ENCODE peak calls at places on chromosomes 12 and 14, in eight cellular contexts. C is left ventricle myocardium inferior, G is OCI-LY7, Z is ovary, J is breast epithelium, U is heart right ventricle, K is pancreas, S is foreskin keratinocyte. W is an unnamed sample. For H3K4me1, the result is how much of the 10 kb centered on the place peaks cover.

GRCh38 chr12:76085159-76085868 is 829 bp upstream of the NAP1L1 start:
- DNase-seq in U (no peak), J (no peak), C (no peak), Z (no peak), S (peak), K (no peak), G (peak), W (no peak)

GRCh38 chr14:92513966-92514843 is 624 bp downstream of the RIN3 start:
- DNase-seq in U (no peak), S (no peak), Z (peak), G (no peak), C (no peak), K (no peak), J (no peak), W (no peak)

GRCh38 chr14:58633831-58634230 is 3.9 kb upstream of the DACT1 start:
- DNase-seq in G (no peak), Z (no peak), U (no peak), J (no peak), S (no peak), K (no peak), C (no peak), W (no peak)

GRCh38 chr12:116969615-116970575 is 59.1 kb downstream of the FBXW8 start:
- DNase-seq in S (no peak), G (no peak), Z (peak), K (peak), U (peak), J (no peak), C (peak), W (no peak)

GRCh38 chr12:71973687-71974086 is 35.0 kb downstream of the TPH2 start:
- DNase-seq in J (no peak), C (no peak), Z (no peak), G (no peak), U (no peak), K (no peak), S (no peak), W (no peak)

GRCh38 chr12:31106101-31106803 is 32.6 kb downstream of the DDX11 start:
- DNase-seq in Z (no peak), C (no peak), J (no peak), U (no peak), G (no peak), K (no peak), S (no peak), W (no peak)

GRCh38 chr12:116718578-116719454 is 19.1 kb downstream of the SPRING1 start:
- DNase-seq in Z (no peak), S (no peak), G (no peak), C (no peak), J (no peak), K (no peak), U (no peak), W (no peak)

GRCh38 chr14:101636081-101636560 is 74.8 kb downstream of the DIO3 start:
- DNase-seq in U (no peak), J (no peak), Z (no peak), C (no peak), K (no peak), G (no peak), S (no peak), W (no peak)

GRCh38 chr14:33916663-33917565 is 34.0 kb downstream of the EGLN3 start:
- DNase-seq in J (no peak), G (no peak), K (no peak), C (no peak), S (peak), U (no peak), Z (no peak), W (no peak)

GRCh38 chr12:108629824-108630476 is 3.7 kb downstream of the SELPLG start:
- DNase-seq in S (peak), U (no peak), C (no peak), K (no peak), J (no peak), G (no peak), Z (no peak), W (no peak)

GRCh38 chr14:53851394-53852056 is 105.1 kb downstream of the BMP4 start:
- DNase-seq in Z (no peak), S (no peak), G (no peak), K (no peak), U (no peak), J (no peak), C (no peak), W (no peak)

GRCh38 chr12:77488041-77488620 is 342.6 kb upstream of the NAV3 start:
- DNase-seq in K (no peak), U (no peak), J (no peak), S (no peak), Z (no peak), G (no peak), C (no peak), W (no peak)

GRCh38 chr12:82174936-82175335 is 183.3 kb downstream of the CCDC59 start:
- DNase-seq in C (no peak), U (no peak), G (no peak), K (peak), J (no peak), Z (no peak), S (no peak), W (no peak)

GRCh38 chr12:131604146-131604844 is 106.6 kb upstream of the SFSWAP start:
- DNase-seq in S (no peak), G (peak), C (no peak), J (no peak), Z (no peak), U (no peak), K (no peak), W (no peak)

GRCh38 chr12:72747460-72747859 is 475.3 kb downstream of the TRHDE start:
- DNase-seq in K (no peak), J (no peak), Z (no peak), S (no peak), U (no peak), G (no peak), C (no peak), W (no peak)

GRCh38 chr12:2895511-2895910 is 4.8 kb downstream of the TULP3 start:
- DNase-seq in U (no peak), J (no peak), C (no peak), K (no peak), S (no peak), G (no peak), Z (no peak), W (no peak)

GRCh38 chr14:89443002-89443660 is 26.1 kb upstream of the FOXN3 start:
- DNase-seq in G (no peak), C (no peak), U (no peak), K (no peak), S (peak), Z (no peak), J (no peak), W (no peak)

GRCh38 chr14:23460960-23461359 is 8.5 kb upstream of the NGDN start:
- DNase-seq in S (no peak), K (no peak), G (no peak), C (no peak), J (no peak), Z (no peak), U (no peak), W (no peak)

GRCh38 chr14:91719839-91720238 is 12.0 kb downstream of the CATSPERB start:
- DNase-seq in G (no peak), J (no peak), Z (no peak), U (no peak), C (no peak), K (no peak), S (no peak), W (no peak)

GRCh38 chr12:121925361-121925725 is 7.0 kb downstream of the CFAP251 start:
- DNase-seq in U (no peak), C (no peak), J (no peak), S (peak), G (no peak), K (no peak), Z (no peak), W (no peak)

GRCh38 chr14:54642950-54643695 is 76.2 kb downstream of the SAMD4A start:
- DNase-seq in U (no peak), S (no peak), C (no peak), K (no peak), G (peak), J (no peak), Z (no peak), W (no peak)

GRCh38 chr12:49764126-49764525 is 22.8 kb downstream of the TMBIM6 start:
- DNase-seq in G (no peak), J (no peak), S (no peak), K (no peak), U (no peak), C (no peak), Z (no peak), W (peak)
- H3K4me1 ChIP-seq in G (under half), J (under half), S (under half), K (under half), U (under half), C (under half), Z (under half), W (under half)

GRCh38 chr14:28298156-28298555 is 468.4 kb upstream of the FOXG1 start:
- DNase-seq in Z (no peak), S (no peak), J (no peak), U (no peak), G (no peak), C (no peak), K (no peak), W (no peak)

GRCh38 chr14:28297559-28297958 is 469.0 kb upstream of the FOXG1 start:
- DNase-seq in C (no peak), K (no peak), S (no peak), J (no peak), U (no peak), Z (no peak), G (no peak), W (no peak)

GRCh38 chr14:28301179-28301578 is 465.4 kb upstream of the FOXG1 start:
- DNase-seq in Z (no peak), J (no peak), S (no peak), G (no peak), C (no peak), K (no peak), U (no peak), W (no peak)

GRCh38 chr14:28299227-28299626 is 467.4 kb upstream of the FOXG1 start:
- DNase-seq in Z (no peak), G (no peak), J (no peak), K (no peak), S (no peak), U (no peak), C (no peak), W (no peak)

GRCh38 chr14:28300356-28300755 is 466.2 kb upstream of the FOXG1 start:
- DNase-seq in U (no peak), G (no peak), J (no peak), Z (no peak), K (no peak), C (no peak), S (no peak), W (no peak)
- H3K27ac ChIP-seq in U (no peak), G (no peak), J (no peak), Z (no peak), K (no peak), C (no peak), S (no peak), W (no peak)

GRCh38 chr12:104723895-104724294 is 234.2 kb downstream of the SLC41A2 start:
- DNase-seq in K (no peak), S (no peak), G (no peak), C (no peak), Z (no peak), U (no peak), J (no peak), W (no peak)
- H3K4me1 ChIP-seq in K (under half), S (under half), G (under half), C (under half), Z (under half), U (under half), J (under half), W (under half)

GRCh38 chr14:32407170-32407569 is 78.1 kb downstream of the AKAP6 start:
- DNase-seq in U (peak), K (no peak), S (no peak), Z (no peak), J (no peak), C (no peak), G (no peak), W (no peak)

GRCh38 chr14:32403688-32404087 is 74.6 kb downstream of the AKAP6 start:
- DNase-seq in C (no peak), S (no peak), K (no peak), U (no peak), Z (no peak), G (no peak), J (no peak), W (no peak)

GRCh38 chr14:32408018-32408417 is 78.9 kb downstream of the AKAP6 start:
- DNase-seq in S (no peak), J (no peak), Z (peak), U (no peak), G (no peak), C (peak), K (no peak), W (no peak)

GRCh38 chr14:32404784-32405573 is 75.9 kb downstream of the AKAP6 start:
- DNase-seq in Z (no peak), U (no peak), J (no peak), C (peak), K (no peak), G (no peak), S (no peak), W (no peak)

GRCh38 chr14:32405856-32406255 is 76.8 kb downstream of the AKAP6 start:
- DNase-seq in G (no peak), K (no peak), C (no peak), U (no peak), S (no peak), Z (no peak), J (no peak), W (no peak)
- H3K27ac ChIP-seq in G (no peak), K (no peak), C (peak), U (peak), S (no peak), Z (no peak), J (no peak), W (no peak)

GRCh38 chr12:56040963-56041578 is 647 bp upstream of the RPS26 start:
- DNase-seq in S (no peak), K (no peak), G (no peak), C (no peak), J (no peak), U (no peak), Z (no peak), W (no peak)
- H3K4me1 ChIP-seq in S (under half), K (under half), G (under half), C (under half), J (under half), U (under half), Z (under half), W (under half)

GRCh38 chr12:115619889-115620288 is 657.6 kb downstream of the MED13L start:
- DNase-seq in Z (no peak), J (no peak), K (no peak), U (no peak), S (no peak), C (no peak), G (no peak), W (no peak)
- H3K27ac ChIP-seq in Z (no peak), J (no peak), K (no peak), U (no peak), S (no peak), C (no peak), G (no peak), W (no peak)

W was measured in vagina.